ENCODE peak calls at places on chromosome 3, in eight cellular contexts. J, P, L, D, E, B, W and O are unnamed samples.

GRCh38 chr3:84108442-84108971 is 850.3 kb upstream of the CADM2 start:
- DNase-seq in J (peak), P (peak), L (no peak), D (no peak), E (no peak), B (no peak), W (no peak), O (no peak)

GRCh38 chr3:160169139-160169830 is 55.9 kb upstream of the C3orf80 start:
- DNase-seq in J (peak), P (peak), L (no peak), D (no peak), E (no peak), B (no peak), W (no peak), O (no peak)

GRCh38 chr3:45480871-45481270 is 92.5 kb downstream of the LARS2 start:
- DNase-seq in J (no peak), P (no peak), L (no peak), D (no peak), E (no peak), B (no peak), W (no peak), O (no peak)

GRCh38 chr3:13277860-13278531 is 142.1 kb downstream of the NUP210 start:
- DNase-seq in J (no peak), P (peak), L (no peak), D (no peak), E (no peak), B (no peak), W (no peak), O (no peak)

GRCh38 chr3:54870423-54870822 is 57.4 kb downstream of the LRTM1 start:
- DNase-seq in J (peak), P (no peak), L (no peak), D (peak), E (no peak), B (no peak), W (no peak), O (no peak)

GRCh38 chr3:50336452-50337174 is 4.0 kb downstream of the RASSF1 start:
- DNase-seq in J (no peak), P (no peak), L (no peak), D (peak), E (no peak), B (no peak), W (no peak), O (peak)

GRCh38 chr3:98612996-98613517 is 19.6 kb upstream of the CPOX start:
- DNase-seq in J (no peak), P (no peak), L (no peak), D (no peak), E (peak), B (no peak), W (no peak), O (no peak)

GRCh38 chr3:71226565-71227281 is 356.8 kb downstream of the FOXP1 start:
- DNase-seq in J (no peak), P (no peak), L (no peak), D (no peak), E (peak), B (peak), W (peak), O (peak)

GRCh38 chr3:89419647-89420141 is 312.3 kb downstream of the EPHA3 start:
- DNase-seq in J (peak), P (no peak), L (no peak), D (no peak), E (no peak), B (no peak), W (no peak), O (no peak)

GRCh38 chr3:71584216-71585061 is 911 bp upstream of the FOXP1 start:
- DNase-seq in J (peak), P (peak), L (no peak), D (peak), E (peak), B (peak), W (no peak), O (no peak)

GRCh38 chr3:125440559-125440955 is 65.4 kb upstream of the ZNF148 start:
- DNase-seq in J (peak), P (no peak), L (no peak), D (no peak), E (no peak), B (no peak), W (no peak), O (no peak)

GRCh38 chr3:10002951-10003350 is 16.3 kb upstream of the EMC3 start:
- DNase-seq in J (no peak), P (no peak), L (no peak), D (no peak), E (no peak), B (no peak), W (no peak), O (no peak)

GRCh38 chr3:33645060-33645841 is 72.8 kb downstream of the CLASP2 start:
- DNase-seq in J (peak), P (peak), L (no peak), D (peak), E (no peak), B (peak), W (no peak), O (no peak)

GRCh38 chr3:50296721-50297383 is 2.4 kb downstream of the HYAL3 start:
- DNase-seq in J (no peak), P (no peak), L (no peak), D (no peak), E (no peak), B (no peak), W (no peak), O (no peak)

GRCh38 chr3:140056047-140056446 is 121.1 kb downstream of the CLSTN2 start:
- DNase-seq in J (no peak), P (no peak), L (no peak), D (no peak), E (no peak), B (no peak), W (no peak), O (no peak)

GRCh38 chr3:143881102-143881501 is 32.8 kb upstream of the SLC9A9 start:
- DNase-seq in J (no peak), P (no peak), L (no peak), D (no peak), E (no peak), B (no peak), W (no peak), O (no peak)

GRCh38 chr3:16181361-16181760 is 6.9 kb downstream of the GALNT15 start:
- DNase-seq in J (peak), P (no peak), L (no peak), D (no peak), E (peak), B (no peak), W (no peak), O (no peak)

GRCh38 chr3:46699846-46700523 is 1.2 kb upstream of the TMIE start:
- DNase-seq in J (no peak), P (no peak), L (no peak), D (no peak), E (peak), B (no peak), W (no peak), O (no peak)

GRCh38 chr3:171459942-171460225 is 321 bp downstream of the TNIK start:
- DNase-seq in J (no peak), P (no peak), L (no peak), D (no peak), E (no peak), B (no peak), W (no peak), O (no peak)

GRCh38 chr3:105827959-105828358 is 40.9 kb downstream of the CBLB start:
- DNase-seq in J (peak), P (peak), L (no peak), D (peak), E (no peak), B (no peak), W (no peak), O (no peak)

GRCh38 chr3:40317061-40317676 is 7.7 kb downstream of the EIF1B start:
- DNase-seq in J (peak), P (peak), L (peak), D (peak), E (no peak), B (peak), W (no peak), O (peak)

GRCh38 chr3:56193531-56193930 is 274.7 kb downstream of the ERC2 start:
- DNase-seq in J (no peak), P (no peak), L (no peak), D (no peak), E (no peak), B (no peak), W (no peak), O (no peak)

GRCh38 chr3:187900961-187901755 is 155.9 kb upstream of the BCL6 start:
- DNase-seq in J (no peak), P (no peak), L (no peak), D (no peak), E (no peak), B (no peak), W (no peak), O (peak)

GRCh38 chr3:43606274-43606673 is 15.5 kb downstream of the ANO10 start:
- DNase-seq in J (no peak), P (no peak), L (no peak), D (no peak), E (no peak), B (no peak), W (no peak), O (no peak)

GRCh38 chr3:158801200-158801599 is 654 bp upstream of the MFSD1 start:
- DNase-seq in J (no peak), P (peak), L (no peak), D (peak), E (no peak), B (no peak), W (no peak), O (no peak)

GRCh38 chr3:152524198-152525140 is 255.7 kb downstream of the MBNL1 start:
- DNase-seq in J (peak), P (peak), L (peak), D (peak), E (no peak), B (peak), W (no peak), O (no peak)

GRCh38 chr3:152204218-152204617 is 64.5 kb upstream of the MBNL1 start:
- DNase-seq in J (no peak), P (no peak), L (no peak), D (no peak), E (no peak), B (no peak), W (no peak), O (no peak)

GRCh38 chr3:127212711-127213110 is 19.8 kb downstream of the PRR23E start:
- DNase-seq in J (no peak), P (no peak), L (no peak), D (no peak), E (no peak), B (no peak), W (no peak), O (no peak)

GRCh38 chr3:44976002-44976815 is at the start of the genes EXOSC7 and ZDHHC3:
- DNase-seq in J (peak), P (peak), L (peak), D (peak), E (peak), B (peak), W (peak), O (peak)

GRCh38 chr3:73530030-73530411 is 94.7 kb downstream of the PDZRN3 start:
- DNase-seq in J (no peak), P (no peak), L (no peak), D (no peak), E (no peak), B (no peak), W (no peak), O (no peak)

GRCh38 chr3:37030573-37030972 is 37.3 kb downstream of the MLH1 start:
- DNase-seq in J (no peak), P (no peak), L (no peak), D (no peak), E (no peak), B (no peak), W (no peak), O (no peak)

GRCh38 chr3:177106184-177106583 is 91.1 kb downstream of the TBL1XR1 start:
- DNase-seq in J (no peak), P (no peak), L (no peak), D (no peak), E (no peak), B (no peak), W (no peak), O (no peak)

GRCh38 chr3:109927161-109927560 is 589.8 kb upstream of the DPPA4 start:
- DNase-seq in J (peak), P (peak), L (no peak), D (no peak), E (no peak), B (no peak), W (no peak), O (no peak)

GRCh38 chr3:141845407-141846049 is 30.9 kb upstream of the ATP1B3 start:
- DNase-seq in J (no peak), P (no peak), L (no peak), D (peak), E (no peak), B (peak), W (no peak), O (no peak)

GRCh38 chr3:65493371-65493882 is 545.3 kb downstream of the MAGI1 start:
- DNase-seq in J (no peak), P (no peak), L (no peak), D (no peak), E (no peak), B (no peak), W (no peak), O (no peak)

GRCh38 chr3:114299421-114299820 is 5.6 kb downstream of the TIGIT start:
- DNase-seq in J (peak), P (peak), L (no peak), D (peak), E (no peak), B (peak), W (no peak), O (peak)

GRCh38 chr3:80606073-80606472 is 838.3 kb upstream of the ROBO1 start:
- DNase-seq in J (peak), P (no peak), L (no peak), D (peak), E (no peak), B (no peak), W (no peak), O (no peak)

GRCh38 chr3:9976736-9977709 is 9.6 kb downstream of the EMC3 start:
- DNase-seq in J (peak), P (peak), L (no peak), D (no peak), E (peak), B (no peak), W (no peak), O (no peak)